ENCODE peak calls at places on chromosomes 1 and 21, in nine cellular contexts. E, G, V, D, W, O, H, T and L are unnamed samples.
A peak's percentile ranks its signal among the peaks of the same experiment; 100 is the strongest.

GRCh38 chr1:194723067-194723466 is 1536.7 kb upstream of the B3GALT2 start:
- ATAC-seq in H (no peak), O (no peak), G (no peak), W (no peak), E (no peak), D (no peak), T (no peak), V (no peak), L (no peak)

GRCh38 chr1:160499631-160500030 is 23.4 kb downstream of the SLAMF6 start:
- ATAC-seq in T (no peak), D (no peak), G (no peak), H (peak; percentile 67), E (no peak), O (no peak), V (no peak), W (no peak), L (no peak)

GRCh38 chr21:31262728-31263127 is 81.3 kb downstream of the TIAM1 start:
- ATAC-seq in T (no peak), H (no peak), W (no peak), D (no peak), O (no peak), E (no peak), V (no peak), G (no peak), L (no peak)

GRCh38 chr1:192002063-192002462 is 156.2 kb upstream of the RGS18 start:
- ATAC-seq in E (no peak), G (no peak), D (no peak), O (no peak), W (no peak), H (no peak), T (no peak), V (no peak), L (no peak)

GRCh38 chr1:238233966-238234365 is 343.2 kb upstream of the ZP4 start:
- ATAC-seq in H (no peak), G (no peak), W (no peak), E (no peak), D (no peak), O (no peak), T (no peak), V (no peak), L (no peak)

GRCh38 chr1:33841516-33841915 is 22.4 kb upstream of the HMGB4 start:
- ATAC-seq in W (no peak), V (no peak), G (no peak), D (no peak), T (no peak), H (peak; percentile 90), E (no peak), O (peak; percentile 46), L (no peak)

GRCh38 chr1:209696673-209697072 is 8.0 kb upstream of the HSD11B1 start:
- ATAC-seq in O (no peak), W (no peak), H (no peak), T (no peak), D (no peak), V (no peak), E (no peak), G (no peak), L (no peak)

GRCh38 chr1:19164274-19165015 is 45.6 kb downstream of the UBR4 start:
- ATAC-seq in G (no peak), T (no peak), W (no peak), H (no peak), O (no peak), V (no peak), E (no peak), D (no peak), L (no peak)

GRCh38 chr1:13899856-13900255 is 199.9 kb downstream of the PRDM2 start:
- ATAC-seq in H (no peak), O (no peak), V (no peak), D (no peak), W (no peak), T (no peak), G (no peak), E (no peak), L (no peak)

GRCh38 chr1:228073061-228073869 is 9.2 kb upstream of the ARF1 start:
- ATAC-seq in D (no peak), W (no peak), G (no peak), V (no peak), O (no peak), T (no peak), H (no peak), E (no peak), L (no peak)

GRCh38 chr1:198655464-198656121 is 16.8 kb downstream of the PTPRC start:
- ATAC-seq in W (no peak), O (no peak), T (no peak), E (peak; percentile 15), H (no peak), G (no peak), V (no peak), D (no peak), L (no peak)

GRCh38 chr21:14989359-14989758 is 75.4 kb downstream of the NRIP1 start:
- ATAC-seq in T (no peak), D (no peak), V (no peak), O (no peak), W (no peak), E (no peak), G (no peak), H (no peak), L (no peak)

GRCh38 chr1:212451416-212452322 is 18.9 kb downstream of the NENF start:
- ATAC-seq in T (no peak), W (no peak), O (no peak), E (no peak), D (no peak), H (no peak), V (no peak), G (no peak), L (no peak)

GRCh38 chr1:110606784-110607662 is 865 bp upstream of the KCNA2 start:
- ATAC-seq in E (no peak), H (peak; percentile 31), D (peak; percentile 28), G (no peak), V (peak; percentile 64), O (peak; percentile 10), T (peak; percentile 60), W (peak; percentile 56), L (peak; percentile 19)

GRCh38 chr1:211335507-211336157 is 9.0 kb downstream of the TRAF5 start:
- ATAC-seq in D (no peak), H (no peak), V (no peak), G (no peak), O (no peak), E (no peak), T (peak; percentile 72), W (peak; percentile 47), L (peak; percentile 27)

GRCh38 chr1:7248402-7248805 is 463.1 kb downstream of the CAMTA1 start:
- ATAC-seq in E (no peak), H (no peak), T (no peak), D (no peak), V (no peak), O (no peak), W (no peak), G (no peak), L (no peak)

GRCh38 chr1:12146343-12147112 is 20.3 kb upstream of the TNFRSF1B start:
- ATAC-seq in V (no peak), G (no peak), W (no peak), E (no peak), H (no peak), T (no peak), D (no peak), O (no peak), L (no peak)

GRCh38 chr1:13801232-13801631 is 101.2 kb downstream of the PRDM2 start:
- ATAC-seq in H (peak; percentile 35), O (no peak), E (no peak), V (no peak), G (no peak), D (no peak), T (no peak), W (no peak), L (peak; percentile 70)

GRCh38 chr1:59342801-59343575 is 46.1 kb downstream of the FGGY start:
- ATAC-seq in H (no peak), D (no peak), T (no peak), O (no peak), G (no peak), V (no peak), E (no peak), W (no peak), L (no peak)

GRCh38 chr1:99501871-99502270 is 144.0 kb upstream of the PALMD start:
- ATAC-seq in H (no peak), O (no peak), T (no peak), V (no peak), G (no peak), D (no peak), E (no peak), W (no peak), L (no peak)

GRCh38 chr1:105137543-105138444 is 1388.1 kb downstream of the AMY1C start:
- ATAC-seq in H (peak; percentile 68), T (no peak), D (no peak), O (no peak), G (no peak), V (no peak), E (no peak), W (no peak), L (no peak)

GRCh38 chr1:54305906-54306514 is 100.2 kb downstream of the SSBP3 start:
- ATAC-seq in W (no peak), D (no peak), E (no peak), V (no peak), G (no peak), O (no peak), T (no peak), H (no peak), L (no peak)

GRCh38 chr1:50851034-50851433 is 109.0 kb downstream of the FAF1 start:
- ATAC-seq in O (no peak), H (no peak), D (no peak), E (no peak), V (no peak), G (no peak), W (no peak), T (no peak), L (no peak)

GRCh38 chr1:203135636-203136305 is 8.2 kb downstream of the ADORA1 start:
- ATAC-seq in V (no peak), W (peak; percentile 88), E (peak; percentile 50), O (peak; percentile 8), D (peak; percentile 55), H (no peak), G (no peak), T (no peak), L (peak; percentile 52)

GRCh38 chr1:1677718-1678580 is 14.6 kb downstream of the SLC35E2B start:
- ATAC-seq in W (no peak), V (peak; percentile 74), O (no peak), G (no peak), H (no peak), D (peak; percentile 68), T (peak; percentile 86), E (peak; percentile 47), L (peak; percentile 6)

GRCh38 chr1:156852414-156852874 is 6.5 kb downstream of the INSRR start:
- ATAC-seq in T (no peak), W (peak; percentile 92), E (no peak), H (peak; percentile 23), D (no peak), O (no peak), G (peak; percentile 26), V (no peak), L (no peak)

GRCh38 chr1:12436345-12436658 is 181.7 kb downstream of the DHRS3 start:
- ATAC-seq in G (no peak), E (no peak), H (no peak), D (no peak), W (no peak), V (no peak), O (no peak), T (no peak), L (peak; percentile 22)

GRCh38 chr1:8455700-8456305 is 137.9 kb downstream of the SLC45A1 start:
- ATAC-seq in E (no peak), G (no peak), V (no peak), W (no peak), T (no peak), D (no peak), O (no peak), H (peak; percentile 85), L (no peak)

GRCh38 chr1:118122234-118123004 is 62.6 kb downstream of the SPAG17 start:
- ATAC-seq in D (no peak), W (no peak), H (no peak), E (no peak), G (no peak), T (no peak), O (no peak), V (no peak), L (peak; percentile 74)

GRCh38 chr1:81128079-81128478 is 672.7 kb upstream of the ADGRL2 start:
- ATAC-seq in O (no peak), H (no peak), E (no peak), G (no peak), T (no peak), W (no peak), D (no peak), V (no peak), L (no peak)

GRCh38 chr21:15034126-15034848 is 30.5 kb downstream of the NRIP1 start:
- ATAC-seq in D (no peak), T (no peak), V (peak; percentile 80), H (peak; percentile 59), E (peak; percentile 79), W (no peak), G (no peak), O (no peak), L (no peak)